ENCODE peak calls at places on chromosomes 7 and 10, in seven cellular contexts. M is HepG2, P is IMR-90, N is HCT116, Y is A549, Z is H1, I is GM12878. Q is an unnamed sample.

GRCh38 chr7:134113655-134114054 is 13.5 kb upstream of the LRGUK start:
- DNase-seq in M (no peak), P (no peak), N (no peak), Y (no peak), Z (no peak), I (no peak), Q (no peak)

GRCh38 chr10:15201589-15202300 is 33.3 kb upstream of the NMT2 start:
- DNase-seq in M (no peak), P (peak), N (peak), Y (peak), Z (no peak), I (no peak), Q (no peak)

GRCh38 chr7:138668197-138668596 is 33.0 kb downstream of the SVOPL start:
- DNase-seq in M (no peak), P (no peak), N (no peak), Y (no peak), Z (no peak), I (no peak), Q (no peak)

GRCh38 chr10:77350711-77351119 is 286.9 kb downstream of the KCNMA1 start:
- DNase-seq in M (no peak), P (peak), N (peak), Y (peak), Z (no peak), I (no peak), Q (peak)

GRCh38 chr10:48429309-48429708 is 122.8 kb downstream of the MAPK8 start:
- DNase-seq in M (no peak), P (no peak), N (no peak), Y (no peak), Z (no peak), I (no peak), Q (no peak)

GRCh38 chr10:34998940-34999339 is 91.2 kb downstream of the CUL2 start:
- DNase-seq in M (no peak), P (no peak), N (no peak), Y (no peak), Z (no peak), I (no peak), Q (no peak)

GRCh38 chr10:24209946-24210491 is 1.1 kb downstream of the KIAA1217 start:
- DNase-seq in M (peak), P (peak), N (no peak), Y (peak), Z (no peak), I (peak), Q (no peak)

GRCh38 chr7:146096994-146097393 is 19.6 kb upstream of the CNTNAP2 start:
- DNase-seq in M (no peak), P (no peak), N (no peak), Y (no peak), Z (peak), I (no peak), Q (no peak)

GRCh38 chr10:14688606-14689005 is 86.1 kb downstream of the FAM107B start:
- DNase-seq in M (no peak), P (peak), N (no peak), Y (no peak), Z (no peak), I (no peak), Q (no peak)

GRCh38 chr7:1114088-1114487 is 26.2 kb downstream of the GPER1 start:
- DNase-seq in M (no peak), P (no peak), N (no peak), Y (no peak), Z (no peak), I (no peak), Q (no peak)

GRCh38 chr7:39948375-39948774 is 1.7 kb upstream of the CDK13 start:
- DNase-seq in M (no peak), P (no peak), N (no peak), Y (no peak), Z (no peak), I (no peak), Q (peak)

GRCh38 chr10:113666682-113667252 is 2.9 kb upstream of the NRAP start:
- DNase-seq in M (no peak), P (peak), N (no peak), Y (no peak), Z (no peak), I (no peak), Q (no peak)

GRCh38 chr10:78829570-78829969 is 239.2 kb upstream of the ZMIZ1 start:
- DNase-seq in M (no peak), P (peak), N (no peak), Y (no peak), Z (no peak), I (no peak), Q (no peak)

GRCh38 chr7:2399848-2400587 is 3.4 kb upstream of the CHST12 start:
- DNase-seq in M (peak), P (peak), N (no peak), Y (peak), Z (no peak), I (no peak), Q (peak)

GRCh38 chr7:76505168-76506080 is 4.9 kb upstream of the UPK3B start:
- DNase-seq in M (no peak), P (no peak), N (no peak), Y (no peak), Z (no peak), I (no peak), Q (no peak)

GRCh38 chr10:110577056-110577455 is 9.6 kb downstream of the SMC3 start:
- DNase-seq in M (no peak), P (peak), N (no peak), Y (no peak), Z (no peak), I (no peak), Q (no peak)

GRCh38 chr10:63886281-63887025 is 365.3 kb downstream of the REEP3 start:
- DNase-seq in M (no peak), P (no peak), N (no peak), Y (no peak), Z (no peak), I (no peak), Q (no peak)
- TF ChIP-seq CEBPB in M (no peak), P (no peak), N (no peak), Y (no peak), Z (no peak), I (no peak), Q (no peak)

GRCh38 chr7:157595086-157595855 is 258.5 kb downstream of the DNAJB6 start:
- DNase-seq in M (no peak), P (no peak), N (no peak), Y (no peak), Z (no peak), I (no peak), Q (no peak)

GRCh38 chr7:157596026-157596425 is 259.2 kb downstream of the DNAJB6 start:
- DNase-seq in M (no peak), P (no peak), N (no peak), Y (no peak), Z (no peak), I (no peak), Q (no peak)

GRCh38 chr7:157594306-157594705 is 257.5 kb downstream of the DNAJB6 start:
- DNase-seq in M (no peak), P (no peak), N (no peak), Y (no peak), Z (no peak), I (no peak), Q (no peak)

GRCh38 chr7:157597562-157597961 is 260.8 kb downstream of the DNAJB6 start:
- DNase-seq in M (no peak), P (no peak), N (no peak), Y (no peak), Z (no peak), I (no peak), Q (no peak)

DNA sequence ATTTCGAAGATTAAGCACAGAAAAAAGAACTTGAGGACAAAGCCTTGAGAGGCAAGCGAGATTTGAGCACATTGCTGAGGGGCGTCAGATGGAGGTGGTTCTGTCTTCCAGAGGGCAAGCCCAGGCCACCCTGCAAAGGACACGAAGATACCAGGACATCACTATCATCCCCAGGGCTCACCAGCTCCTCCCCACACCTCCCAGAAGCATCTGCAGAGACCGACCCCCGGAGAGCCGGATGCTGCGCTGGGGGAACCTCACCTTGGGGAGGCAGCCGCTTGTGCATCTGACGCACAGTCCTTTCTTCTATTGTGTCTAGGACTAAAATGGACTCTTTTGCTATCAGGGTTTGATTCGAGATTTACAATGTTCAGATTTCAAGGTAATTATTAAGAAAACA is 259.7 kb downstream of the DNAJB6 start:
- DNase-seq in M (no peak), P (no peak), N (no peak), Y (no peak), Z (no peak), I (no peak), Q (no peak)
- TF ChIP-seq CEBPB in M (no peak), P (no peak), N (no peak), Y (no peak), Z (no peak), I (no peak), Q (no peak)

GRCh38 chr10:86523348-86523747 is 1.8 kb upstream of the WAPL start:
- DNase-seq in M (peak), P (peak), N (peak), Y (peak), Z (no peak), I (no peak), Q (peak)

GRCh38 chr10:86518781-86519180 is 2.8 kb downstream of the WAPL start:
- DNase-seq in M (no peak), P (no peak), N (no peak), Y (no peak), Z (no peak), I (no peak), Q (no peak)

GRCh38 chr10:86522385-86522855 is 828 bp upstream of the WAPL start:
- DNase-seq in M (no peak), P (no peak), N (no peak), Y (no peak), Z (no peak), I (no peak), Q (no peak)

GRCh38 chr10:86521620-86522384 is at the start of gene WAPL:
- DNase-seq in M (peak), P (peak), N (peak), Y (peak), Z (peak), I (peak), Q (peak)

GRCh38 chr10:86520871-86521619 is 547 bp downstream of the WAPL start:
- DNase-seq in M (peak), P (peak), N (peak), Y (peak), Z (no peak), I (no peak), Q (peak)
- TF ChIP-seq CEBPB in M (no peak), P (no peak), N (no peak), Y (no peak), Z (no peak), I (no peak), Q (no peak)

GRCh38 chr7:16064316-16064715 is 357.0 kb downstream of the CRPPA start:
- DNase-seq in M (no peak), P (no peak), N (no peak), Y (no peak), Z (no peak), I (no peak), Q (no peak)

GRCh38 chr7:16062269-16062668 is 359.1 kb downstream of the CRPPA start:
- DNase-seq in M (no peak), P (peak), N (no peak), Y (no peak), Z (no peak), I (no peak), Q (no peak)

GRCh38 chr7:16063241-16063640 is 358.1 kb downstream of the CRPPA start:
- DNase-seq in M (no peak), P (no peak), N (no peak), Y (no peak), Z (no peak), I (no peak), Q (no peak)

GRCh38 chr7:16061630-16062029 is 359.7 kb downstream of the CRPPA start:
- DNase-seq in M (no peak), P (no peak), N (no peak), Y (no peak), Z (no peak), I (no peak), Q (no peak)

DNA sequence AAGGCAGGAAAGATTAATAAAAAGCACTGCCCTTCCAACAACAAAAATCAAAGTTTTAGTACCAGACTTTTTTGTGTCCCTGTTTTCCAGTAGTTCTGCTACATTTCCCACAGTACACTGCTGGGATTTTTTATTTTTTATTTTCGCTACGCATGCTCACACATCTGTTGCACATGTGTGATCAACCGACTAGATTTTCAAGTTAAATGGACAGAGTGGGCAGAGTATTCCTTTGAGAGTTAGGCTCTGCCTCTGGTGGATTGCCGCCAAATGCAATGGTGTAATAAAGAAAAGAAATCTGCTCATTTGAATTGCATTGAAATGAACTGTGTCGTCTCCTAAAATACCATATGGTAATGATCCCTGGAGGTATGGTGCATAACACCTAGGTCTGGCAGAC is 357.6 kb downstream of the CRPPA start:
- DNase-seq in M (no peak), P (no peak), N (no peak), Y (no peak), Z (no peak), I (no peak), Q (no peak)
- TF ChIP-seq CEBPB in M (no peak), P (no peak), N (no peak), Y (no peak), Z (no peak), I (no peak), Q (no peak)

Q was measured in K562.